ENCODE peak calls at places on chromosome 3, in six cellular contexts. One of them, this sample, is unnamed.

GRCh38 chr3:134376385-134376765 is 2.1 kb upstream of the AMOTL2 start:
- DNase-seq in thoracic aorta: no peak
- DNase-seq in endodermal cell: no peak
- DNase-seq in Calu3: no peak
- DNase-seq in NB4: no peak
- DNase-seq in cardiac muscle cell: no peak
- DNase-seq in this sample: no peak

GRCh38 chr3:150742679-150743078 is 20.3 kb downstream of the SIAH2 start:
- DNase-seq in thoracic aorta: no peak
- DNase-seq in endodermal cell: no peak
- DNase-seq in Calu3: no peak
- DNase-seq in NB4: no peak
- DNase-seq in cardiac muscle cell: no peak
- DNase-seq in this sample: no peak

GRCh38 chr3:173945081-173945652 is 547.6 kb downstream of the NLGN1 start:
- DNase-seq in thoracic aorta: no peak
- DNase-seq in endodermal cell: no peak
- DNase-seq in Calu3: no peak
- DNase-seq in NB4: no peak
- DNase-seq in cardiac muscle cell: no peak
- DNase-seq in this sample: no peak

GRCh38 chr3:188397766-188398705 is 244.1 kb downstream of the LPP start:
- DNase-seq in thoracic aorta: no peak
- DNase-seq in endodermal cell: no peak
- DNase-seq in Calu3: no peak
- DNase-seq in NB4: no peak
- DNase-seq in cardiac muscle cell: peak
- DNase-seq in this sample: no peak

GRCh38 chr3:86563358-86563970 is 427.5 kb downstream of the VGLL3 start:
- DNase-seq in thoracic aorta: no peak
- DNase-seq in endodermal cell: no peak
- DNase-seq in Calu3: no peak
- DNase-seq in NB4: peak
- DNase-seq in cardiac muscle cell: peak
- DNase-seq in this sample: peak

GRCh38 chr3:130906374-130906995 is 12.6 kb downstream of the ATP2C1 start:
- DNase-seq in thoracic aorta: no peak
- DNase-seq in endodermal cell: no peak
- DNase-seq in Calu3: no peak
- DNase-seq in NB4: no peak
- DNase-seq in cardiac muscle cell: no peak
- DNase-seq in this sample: no peak

GRCh38 chr3:111541911-111542483 is at the start of gene CD96:
- DNase-seq in thoracic aorta: no peak
- DNase-seq in endodermal cell: no peak
- DNase-seq in Calu3: no peak
- DNase-seq in NB4: no peak
- DNase-seq in cardiac muscle cell: no peak
- DNase-seq in this sample: peak

GRCh38 chr3:81289676-81290075 is 471.8 kb downstream of the GBE1 start:
- DNase-seq in thoracic aorta: no peak
- DNase-seq in endodermal cell: no peak
- DNase-seq in Calu3: no peak
- DNase-seq in NB4: no peak
- DNase-seq in cardiac muscle cell: peak
- DNase-seq in this sample: no peak

GRCh38 chr3:41580274-41580959 is 381.1 kb downstream of the CTNNB1 start:
- DNase-seq in thoracic aorta: no peak
- DNase-seq in endodermal cell: no peak
- DNase-seq in Calu3: no peak
- DNase-seq in NB4: no peak
- DNase-seq in cardiac muscle cell: no peak
- DNase-seq in this sample: peak

GRCh38 chr3:129315386-129315991 is 36.8 kb downstream of the HMCES start:
- DNase-seq in thoracic aorta: no peak
- DNase-seq in endodermal cell: peak
- DNase-seq in Calu3: peak
- DNase-seq in NB4: peak
- DNase-seq in cardiac muscle cell: peak
- DNase-seq in this sample: no peak

GRCh38 chr3:138609898-138610266 is 1.3 kb downstream of the FAIM start:
- DNase-seq in thoracic aorta: no peak
- DNase-seq in endodermal cell: no peak
- DNase-seq in Calu3: no peak
- DNase-seq in NB4: no peak
- DNase-seq in cardiac muscle cell: no peak
- DNase-seq in this sample: no peak

GRCh38 chr3:172104471-172105072 is 65.2 kb downstream of the FNDC3B start:
- DNase-seq in thoracic aorta: no peak
- DNase-seq in endodermal cell: peak
- DNase-seq in Calu3: no peak
- DNase-seq in NB4: no peak
- DNase-seq in cardiac muscle cell: peak
- DNase-seq in this sample: no peak

GRCh38 chr3:184952671-184953070 is 140.7 kb downstream of the VPS8 start:
- DNase-seq in thoracic aorta: no peak
- DNase-seq in endodermal cell: no peak
- DNase-seq in Calu3: no peak
- DNase-seq in NB4: peak
- DNase-seq in cardiac muscle cell: no peak
- DNase-seq in this sample: no peak

GRCh38 chr3:113912551-113913246 is 35.1 kb upstream of the ZDHHC23 start:
- DNase-seq in thoracic aorta: no peak
- DNase-seq in endodermal cell: peak
- DNase-seq in Calu3: peak
- DNase-seq in NB4: peak
- DNase-seq in cardiac muscle cell: peak
- DNase-seq in this sample: peak

DNA sequence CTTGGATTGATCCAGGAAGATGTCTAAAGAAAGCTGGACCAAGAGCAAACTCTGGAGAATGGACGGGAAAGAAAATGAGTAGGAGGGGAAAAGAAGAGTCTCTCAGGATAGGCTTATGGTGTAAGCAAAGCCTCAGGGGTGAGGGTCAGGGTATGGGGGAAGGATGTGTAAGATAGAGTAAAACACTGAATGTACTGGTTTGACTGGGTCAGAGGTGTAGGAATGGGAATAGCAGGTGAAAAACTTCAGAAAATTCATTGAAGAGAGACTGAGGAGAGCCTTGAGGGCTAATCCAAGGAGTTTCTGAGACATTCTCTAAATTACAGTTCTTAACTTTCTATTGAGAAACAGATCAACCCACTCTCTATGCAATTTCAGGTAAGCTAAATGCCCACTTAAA is 857.3 kb downstream of the FHIT start:
- DNase-seq in thoracic aorta: no peak
- DNase-seq in endodermal cell: no peak
- DNase-seq in Calu3: no peak
- DNase-seq in NB4: no peak
- DNase-seq in cardiac muscle cell: no peak
- DNase-seq in this sample: no peak
- TF ChIP-seq CTCF in thoracic aorta: no peak
- TF ChIP-seq CTCF in endodermal cell: no peak
- TF ChIP-seq CTCF in Calu3: no peak
- TF ChIP-seq CTCF in NB4: no peak
- TF ChIP-seq CTCF in cardiac muscle cell: no peak
- TF ChIP-seq CTCF in this sample: no peak

GRCh38 chr3:45793482-45794176 is 2.7 kb downstream of the SLC6A20 start:
- DNase-seq in thoracic aorta: no peak
- DNase-seq in endodermal cell: peak
- DNase-seq in Calu3: no peak
- DNase-seq in NB4: no peak
- DNase-seq in cardiac muscle cell: no peak
- DNase-seq in this sample: no peak
- TF ChIP-seq CTCF in thoracic aorta: no peak
- TF ChIP-seq CTCF in endodermal cell: no peak
- TF ChIP-seq CTCF in Calu3: no peak
- TF ChIP-seq CTCF in NB4: no peak
- TF ChIP-seq CTCF in cardiac muscle cell: no peak
- TF ChIP-seq CTCF in this sample: no peak

GRCh38 chr3:132210476-132211346 is 106.5 kb upstream of the ACP3 start:
- DNase-seq in thoracic aorta: no peak
- DNase-seq in endodermal cell: peak
- DNase-seq in Calu3: peak
- DNase-seq in NB4: peak
- DNase-seq in cardiac muscle cell: peak
- DNase-seq in this sample: peak
- TF ChIP-seq CTCF in thoracic aorta: no peak
- TF ChIP-seq CTCF in endodermal cell: peak
- TF ChIP-seq CTCF in Calu3: peak
- TF ChIP-seq CTCF in NB4: peak
- TF ChIP-seq CTCF in cardiac muscle cell: peak
- TF ChIP-seq CTCF in this sample: peak

DNA sequence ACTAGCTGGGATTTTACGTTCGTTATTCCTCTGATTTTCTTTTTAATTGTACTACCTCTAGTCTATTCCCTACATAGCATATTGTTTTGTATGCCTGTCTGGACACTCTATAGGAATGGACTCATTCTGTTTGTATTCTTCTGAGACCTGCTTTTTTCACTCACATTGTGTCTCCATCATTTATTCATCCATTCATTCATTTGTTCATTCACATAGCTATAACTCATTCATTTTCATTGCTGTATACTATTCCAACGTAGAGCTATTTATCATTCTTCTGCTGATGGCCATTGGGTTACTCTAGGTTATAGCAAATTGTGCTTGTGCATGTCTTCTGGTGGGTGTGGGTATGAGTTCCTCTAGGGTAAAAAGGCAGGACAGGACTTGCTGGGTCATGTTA is 74.0 kb upstream of the SLC6A6 start:
- DNase-seq in thoracic aorta: no peak
- DNase-seq in endodermal cell: no peak
- DNase-seq in Calu3: no peak
- DNase-seq in NB4: no peak
- DNase-seq in cardiac muscle cell: no peak
- DNase-seq in this sample: no peak
- TF ChIP-seq CTCF in thoracic aorta: no peak
- TF ChIP-seq CTCF in endodermal cell: no peak
- TF ChIP-seq CTCF in Calu3: no peak
- TF ChIP-seq CTCF in NB4: no peak
- TF ChIP-seq CTCF in cardiac muscle cell: no peak
- TF ChIP-seq CTCF in this sample: no peak